ENCODE peak calls at places on chromosomes 7 and 10, in five cellular contexts. R is cardiac fibroblast; W is HTR-8/SVneo; T is activated CD8-positive, alpha-beta memory T cell treated with anti-CD3 and anti-CD28 coated beads for 48 hours; L is CD4-positive, alpha-beta T cell. N is an unnamed sample.

GRCh38 chr7:86116-86515 is 106.3 kb upstream of the FAM20C start:
- DNase-seq in T (no peak), R (no peak), L (no peak), W (no peak), N (no peak)

GRCh38 chr10:3606309-3606708 is 178.7 kb downstream of the KLF6 start:
- DNase-seq in R (no peak), T (no peak), L (no peak), W (no peak), N (no peak)

GRCh38 chr10:128086003-128086863 is 40.0 kb downstream of the MKI67 start:
- DNase-seq in T (no peak), L (no peak), R (no peak), W (no peak), N (no peak)

GRCh38 chr7:84482476-84482875 is 287.9 kb upstream of the SEMA3A start:
- DNase-seq in R (no peak), W (no peak), T (no peak), L (no peak), N (no peak)

GRCh38 chr10:104028146-104028545 is 57.5 kb downstream of the COL17A1 start:
- DNase-seq in L (no peak), W (no peak), T (no peak), R (peak), N (no peak)

GRCh38 chr10:108970016-108970415 is 953.3 kb downstream of the XPNPEP1 start:
- DNase-seq in L (no peak), W (no peak), T (no peak), R (no peak), N (no peak)

GRCh38 chr7:64888561-64888900 is 14.5 kb upstream of the ZNF273 start:
- DNase-seq in L (no peak), W (no peak), R (no peak), T (no peak), N (no peak)

GRCh38 chr7:100629117-100629711 is 12.1 kb downstream of the TFR2 start:
- DNase-seq in R (peak), L (no peak), T (no peak), W (no peak), N (no peak)

GRCh38 chr7:117993377-117994003 is 120.2 kb upstream of the CTTNBP2 start:
- DNase-seq in T (no peak), R (peak), W (peak), L (no peak), N (peak)

GRCh38 chr7:24580283-24580946 is 7.2 kb downstream of the PALS2 start:
- DNase-seq in R (no peak), T (no peak), W (no peak), L (no peak), N (no peak)

GRCh38 chr10:50527438-50528043 is 96.2 kb downstream of the SGMS1 start:
- DNase-seq in W (no peak), R (peak), L (no peak), T (no peak), N (no peak)

GRCh38 chr7:6260291-6261183 is 11.9 kb downstream of the CYTH3 start:
- DNase-seq in T (no peak), R (peak), L (no peak), W (no peak), N (no peak)

GRCh38 chr10:73576178-73576889 is 14.8 kb downstream of the USP54 start:
- DNase-seq in W (no peak), T (no peak), R (peak), L (no peak), N (no peak)

GRCh38 chr10:118798186-118798811 is 43.5 kb upstream of the CACUL1 start:
- DNase-seq in W (peak), T (no peak), L (no peak), R (peak), N (no peak)

GRCh38 chr10:70283071-70283444 is 746 bp downstream of the NPFFR1 start:
- DNase-seq in W (no peak), R (no peak), T (no peak), L (no peak), N (no peak)

GRCh38 chr10:77699080-77699645 is 61.6 kb upstream of the KCNMA1 start:
- DNase-seq in T (no peak), W (no peak), R (no peak), L (no peak), N (no peak)

GRCh38 chr10:45023426-45023825 is 22.7 kb downstream of the ZNF22 start:
- DNase-seq in W (no peak), L (no peak), R (no peak), T (no peak), N (no peak)

GRCh38 chr7:40283391-40283790 is 148.6 kb downstream of the SUGCT start:
- DNase-seq in R (no peak), T (no peak), W (no peak), L (no peak), N (no peak)

GRCh38 chr10:102645741-102646609 is 1.7 kb downstream of the TRIM8 start:
- DNase-seq in L (peak), T (no peak), W (peak), R (peak), N (no peak)

GRCh38 chr7:123916240-123916724 is 8.8 kb upstream of the SPAM1 start:
- DNase-seq in T (no peak), W (no peak), L (no peak), R (peak), N (peak)

GRCh38 chr7:149245744-149246143 is 6.3 kb downstream of the ZNF212 start:
- DNase-seq in W (no peak), L (no peak), T (no peak), R (no peak), N (no peak)

GRCh38 chr7:84195295-84196006 is 862 bp upstream of the SEMA3A start:
- DNase-seq in R (no peak), T (no peak), L (no peak), W (no peak), N (no peak)

GRCh38 chr10:99976886-99977391 is 32.8 kb downstream of the DNMBP start:
- DNase-seq in L (no peak), R (peak), W (peak), T (no peak), N (no peak)

GRCh38 chr10:30903397-30904138 is 128.1 kb downstream of the ZNF438 start:
- DNase-seq in L (no peak), T (no peak), R (no peak), W (no peak), N (no peak)

GRCh38 chr10:129912161-129912917 is 51.7 kb downstream of the EBF3 start:
- DNase-seq in T (no peak), W (no peak), R (peak), L (no peak), N (no peak)

GRCh38 chr7:8226526-8226925 is 35.4 kb downstream of the ICA1 start:
- DNase-seq in T (no peak), L (no peak), R (no peak), W (no peak), N (no peak)

GRCh38 chr7:26279405-26279804 is 12.3 kb upstream of the SNX10 start:
- DNase-seq in W (no peak), T (no peak), R (peak), L (no peak), N (no peak)

N was measured in NCI-H1105 treated with DMSO at 0.1 percent for 48 hours.